ENCODE peak calls at places on chromosomes 12 and 14, in six cellular contexts. One of them, this sample, is unnamed.

GRCh38 chr14:95233702-95234241 is 76.4 kb upstream of the DICER1 start:
- DNase-seq in renal cortical epithelial cell: peak
- DNase-seq in Right ventricle myocardium superior: peak
- DNase-seq in fibroblast of mammary gland: no peak
- DNase-seq in GM10248: peak
- DNase-seq in GDM1: no peak
- DNase-seq in this sample: no peak

GRCh38 chr12:6703631-6704030 is 3.0 kb upstream of the PIANP start:
- DNase-seq in renal cortical epithelial cell: no peak
- DNase-seq in Right ventricle myocardium superior: no peak
- DNase-seq in fibroblast of mammary gland: no peak
- DNase-seq in GM10248: no peak
- DNase-seq in GDM1: peak
- DNase-seq in this sample: no peak

GRCh38 chr12:53299101-53299453 is 418 bp upstream of the MYG1 start:
- DNase-seq in renal cortical epithelial cell: peak
- DNase-seq in Right ventricle myocardium superior: no peak
- DNase-seq in fibroblast of mammary gland: peak
- DNase-seq in GM10248: no peak
- DNase-seq in GDM1: no peak
- DNase-seq in this sample: peak

GRCh38 chr12:48390026-48390425 is 39.3 kb upstream of the ZNF641 start:
- DNase-seq in renal cortical epithelial cell: no peak
- DNase-seq in Right ventricle myocardium superior: no peak
- DNase-seq in fibroblast of mammary gland: no peak
- DNase-seq in GM10248: no peak
- DNase-seq in GDM1: no peak
- DNase-seq in this sample: no peak

GRCh38 chr14:58243790-58244555 is 670 bp upstream of the PSMA3 start:
- DNase-seq in renal cortical epithelial cell: peak
- DNase-seq in Right ventricle myocardium superior: peak
- DNase-seq in fibroblast of mammary gland: peak
- DNase-seq in GM10248: no peak
- DNase-seq in GDM1: peak
- DNase-seq in this sample: peak

GRCh38 chr12:11929714-11930113 is 141.0 kb upstream of the BCL2L14 start:
- DNase-seq in renal cortical epithelial cell: peak
- DNase-seq in Right ventricle myocardium superior: no peak
- DNase-seq in fibroblast of mammary gland: no peak
- DNase-seq in GM10248: no peak
- DNase-seq in GDM1: no peak
- DNase-seq in this sample: no peak

GRCh38 chr14:103692871-103693270 is 22.4 kb downstream of the XRCC3 start:
- DNase-seq in renal cortical epithelial cell: no peak
- DNase-seq in Right ventricle myocardium superior: no peak
- DNase-seq in fibroblast of mammary gland: no peak
- DNase-seq in GM10248: no peak
- DNase-seq in GDM1: no peak
- DNase-seq in this sample: no peak

GRCh38 chr14:77014004-77014604 is 14.4 kb downstream of the IRF2BPL start:
- DNase-seq in renal cortical epithelial cell: peak
- DNase-seq in Right ventricle myocardium superior: peak
- DNase-seq in fibroblast of mammary gland: no peak
- DNase-seq in GM10248: no peak
- DNase-seq in GDM1: no peak
- DNase-seq in this sample: no peak

GRCh38 chr12:27922591-27923139 is 49.9 kb downstream of the PTHLH start:
- DNase-seq in renal cortical epithelial cell: peak
- DNase-seq in Right ventricle myocardium superior: no peak
- DNase-seq in fibroblast of mammary gland: peak
- DNase-seq in GM10248: no peak
- DNase-seq in GDM1: no peak
- DNase-seq in this sample: peak

GRCh38 chr12:9039397-9039977 is 50.1 kb downstream of the KLRG1 start:
- DNase-seq in renal cortical epithelial cell: peak
- DNase-seq in Right ventricle myocardium superior: no peak
- DNase-seq in fibroblast of mammary gland: peak
- DNase-seq in GM10248: peak
- DNase-seq in GDM1: peak
- DNase-seq in this sample: peak

GRCh38 chr12:97977870-97978269 is 515.3 kb downstream of the RMST start:
- DNase-seq in renal cortical epithelial cell: no peak
- DNase-seq in Right ventricle myocardium superior: no peak
- DNase-seq in fibroblast of mammary gland: no peak
- DNase-seq in GM10248: no peak
- DNase-seq in GDM1: no peak
- DNase-seq in this sample: no peak

GRCh38 chr12:39443704-39444234 is 849 bp upstream of the KIF21A start:
- DNase-seq in renal cortical epithelial cell: peak
- DNase-seq in Right ventricle myocardium superior: no peak
- DNase-seq in fibroblast of mammary gland: no peak
- DNase-seq in GM10248: no peak
- DNase-seq in GDM1: no peak
- DNase-seq in this sample: no peak

GRCh38 chr14:90760591-90761316 is 55.5 kb downstream of the TTC7B start:
- DNase-seq in renal cortical epithelial cell: peak
- DNase-seq in Right ventricle myocardium superior: no peak
- DNase-seq in fibroblast of mammary gland: peak
- DNase-seq in GM10248: no peak
- DNase-seq in GDM1: peak
- DNase-seq in this sample: peak

GRCh38 chr12:4117386-4118016 is 156.1 kb upstream of the CCND2 start:
- DNase-seq in renal cortical epithelial cell: no peak
- DNase-seq in Right ventricle myocardium superior: no peak
- DNase-seq in fibroblast of mammary gland: no peak
- DNase-seq in GM10248: no peak
- DNase-seq in GDM1: no peak
- DNase-seq in this sample: no peak

GRCh38 chr14:50260072-50260471 is 28.7 kb upstream of the SOS2 start:
- DNase-seq in renal cortical epithelial cell: no peak
- DNase-seq in Right ventricle myocardium superior: no peak
- DNase-seq in fibroblast of mammary gland: no peak
- DNase-seq in GM10248: no peak
- DNase-seq in GDM1: no peak
- DNase-seq in this sample: no peak

GRCh38 chr12:121801601-121802484 is 2.0 kb upstream of the SETD1B start:
- DNase-seq in renal cortical epithelial cell: no peak
- DNase-seq in Right ventricle myocardium superior: no peak
- DNase-seq in fibroblast of mammary gland: peak
- DNase-seq in GM10248: no peak
- DNase-seq in GDM1: peak
- DNase-seq in this sample: peak

GRCh38 chr12:110245278-110245868 is 35.7 kb upstream of the ATP2A2 start:
- DNase-seq in renal cortical epithelial cell: no peak
- DNase-seq in Right ventricle myocardium superior: peak
- DNase-seq in fibroblast of mammary gland: peak
- DNase-seq in GM10248: peak
- DNase-seq in GDM1: peak
- DNase-seq in this sample: peak

GRCh38 chr14:29310757-29311156 is 544.2 kb downstream of the FOXG1 start:
- DNase-seq in renal cortical epithelial cell: peak
- DNase-seq in Right ventricle myocardium superior: no peak
- DNase-seq in fibroblast of mammary gland: peak
- DNase-seq in GM10248: no peak
- DNase-seq in GDM1: no peak
- DNase-seq in this sample: no peak

GRCh38 chr14:103432627-103433026 is 47.4 kb downstream of the MARK3 start:
- DNase-seq in renal cortical epithelial cell: no peak
- DNase-seq in Right ventricle myocardium superior: no peak
- DNase-seq in fibroblast of mammary gland: no peak
- DNase-seq in GM10248: no peak
- DNase-seq in GDM1: no peak
- DNase-seq in this sample: no peak

GRCh38 chr14:69398053-69398817 is at the start of the genes ERH and SLC39A9:
- DNase-seq in renal cortical epithelial cell: peak
- DNase-seq in Right ventricle myocardium superior: peak
- DNase-seq in fibroblast of mammary gland: peak
- DNase-seq in GM10248: peak
- DNase-seq in GDM1: peak
- DNase-seq in this sample: peak

GRCh38 chr14:95217391-95217900 is 60.1 kb upstream of the DICER1 start:
- DNase-seq in renal cortical epithelial cell: no peak
- DNase-seq in Right ventricle myocardium superior: no peak
- DNase-seq in fibroblast of mammary gland: peak
- DNase-seq in GM10248: no peak
- DNase-seq in GDM1: no peak
- DNase-seq in this sample: no peak